ENCODE peak calls at places on chromosomes 3 and 15, in nine cellular contexts. X is body of pancreas, K is fibroblast of pulmonary artery, W is GM20000, Q is breast epithelium, T is fibroblast of villous mesenchyme, G is K562, V is IMR-90, L is foreskin keratinocyte. S is an unnamed sample.

GRCh38 chr15:77419050-77419835 is 661 bp downstream of the PEAK1 start:
- DNase-seq in X (peak), K (peak), W (peak), Q (no peak), T (peak), G (peak), V (peak), L (peak), S (peak)

GRCh38 chr3:46913644-46914043 is 36.1 kb downstream of the PTH1R start:
- DNase-seq in X (peak), K (peak), W (no peak), Q (peak), T (peak), G (no peak), V (peak), L (peak), S (peak)

GRCh38 chr3:45751537-45752242 is 44.6 kb downstream of the SLC6A20 start:
- DNase-seq in X (no peak), K (no peak), W (no peak), Q (no peak), T (no peak), G (no peak), V (peak), L (no peak), S (no peak)

GRCh38 chr3:195705081-195705991 is 15.4 kb upstream of the MUC20 start:
- DNase-seq in X (no peak), K (no peak), W (peak), Q (no peak), T (no peak), G (peak), V (no peak), L (no peak), S (no peak)

GRCh38 chr15:79418693-79419279 is 13.3 kb upstream of the MINAR1 start:
- DNase-seq in X (no peak), K (no peak), W (no peak), Q (no peak), T (no peak), G (no peak), V (no peak), L (no peak), S (no peak)

GRCh38 chr15:31472636-31473383 is 146.2 kb downstream of the KLF13 start:
- DNase-seq in X (no peak), K (peak), W (peak), Q (no peak), T (peak), G (no peak), V (peak), L (peak), S (no peak)

GRCh38 chr3:37745079-37745478 is 116.6 kb upstream of the CTDSPL start:
- DNase-seq in X (no peak), K (no peak), W (no peak), Q (no peak), T (no peak), G (no peak), V (no peak), L (no peak), S (no peak)

GRCh38 chr3:155805204-155805801 is 775 bp downstream of the C3orf33 start:
- DNase-seq in X (peak), K (peak), W (no peak), Q (no peak), T (peak), G (no peak), V (no peak), L (no peak), S (no peak)

GRCh38 chr15:90660195-90660995 is 56.8 kb upstream of the BLM start:
- DNase-seq in X (peak), K (peak), W (peak), Q (peak), T (peak), G (peak), V (peak), L (peak), S (peak)

GRCh38 chr3:179713643-179714090 is 60.8 kb downstream of the USP13 start:
- DNase-seq in X (no peak), K (peak), W (no peak), Q (no peak), T (peak), G (no peak), V (peak), L (no peak), S (no peak)

GRCh38 chr3:94626599-94626998 is 563.7 kb downstream of the NSUN3 start:
- DNase-seq in X (no peak), K (no peak), W (no peak), Q (no peak), T (no peak), G (no peak), V (no peak), L (peak), S (no peak)

GRCh38 chr15:65028338-65028737 is 1.1 kb downstream of the MTFMT start:
- DNase-seq in X (no peak), K (no peak), W (peak), Q (no peak), T (no peak), G (peak), V (no peak), L (no peak), S (no peak)

GRCh38 chr3:85007195-85008094 is 48.7 kb downstream of the CADM2 start:
- DNase-seq in X (no peak), K (peak), W (no peak), Q (no peak), T (no peak), G (no peak), V (no peak), L (no peak), S (no peak)

GRCh38 chr3:57815034-57815433 is 58.9 kb downstream of the SLMAP start:
- DNase-seq in X (no peak), K (no peak), W (no peak), Q (no peak), T (no peak), G (no peak), V (no peak), L (no peak), S (no peak)

GRCh38 chr15:80070840-80071239 is 11.4 kb downstream of the ZFAND6 start:
- DNase-seq in X (no peak), K (peak), W (no peak), Q (no peak), T (peak), G (no peak), V (peak), L (no peak), S (no peak)

GRCh38 chr15:67509918-67510317 is 11.0 kb upstream of the C15orf61 start:
- DNase-seq in X (no peak), K (no peak), W (no peak), Q (no peak), T (no peak), G (no peak), V (no peak), L (no peak), S (no peak)

GRCh38 chr15:78660584-78660983 is 19.6 kb upstream of the CHRNB4 start:
- DNase-seq in X (no peak), K (no peak), W (no peak), Q (no peak), T (no peak), G (no peak), V (no peak), L (no peak), S (no peak)

GRCh38 chr3:160169139-160169830 is 55.9 kb upstream of the C3orf80 start:
- DNase-seq in X (no peak), K (peak), W (no peak), Q (no peak), T (peak), G (no peak), V (peak), L (peak), S (no peak)

GRCh38 chr3:99439892-99440291 is 198.5 kb upstream of the COL8A1 start:
- DNase-seq in X (no peak), K (peak), W (no peak), Q (no peak), T (peak), G (no peak), V (no peak), L (no peak), S (no peak)

GRCh38 chr15:87461621-87462020 is 794.9 kb downstream of the NTRK3 start:
- DNase-seq in X (no peak), K (no peak), W (no peak), Q (no peak), T (peak), G (no peak), V (no peak), L (no peak), S (no peak)
- TF ChIP-seq CTCF in X (no peak), K (no peak), W (no peak), Q (no peak), T (no peak), G (no peak), V (no peak), L (no peak), S (no peak)

GRCh38 chr3:191352014-191352413 is 21.7 kb upstream of the UTS2B start:
- DNase-seq in X (no peak), K (no peak), W (no peak), Q (no peak), T (no peak), G (no peak), V (no peak), L (no peak), S (no peak)

GRCh38 chr3:191355406-191355805 is 25.1 kb upstream of the UTS2B start:
- DNase-seq in X (no peak), K (no peak), W (peak), Q (no peak), T (no peak), G (no peak), V (no peak), L (no peak), S (no peak)

GRCh38 chr3:191348098-191348497 is 17.8 kb upstream of the UTS2B start:
- DNase-seq in X (no peak), K (no peak), W (no peak), Q (no peak), T (no peak), G (no peak), V (no peak), L (no peak), S (no peak)

GRCh38 chr3:191353022-191353777 is 22.9 kb upstream of the UTS2B start:
- DNase-seq in X (no peak), K (no peak), W (no peak), Q (no peak), T (no peak), G (no peak), V (no peak), L (no peak), S (no peak)

DNA sequence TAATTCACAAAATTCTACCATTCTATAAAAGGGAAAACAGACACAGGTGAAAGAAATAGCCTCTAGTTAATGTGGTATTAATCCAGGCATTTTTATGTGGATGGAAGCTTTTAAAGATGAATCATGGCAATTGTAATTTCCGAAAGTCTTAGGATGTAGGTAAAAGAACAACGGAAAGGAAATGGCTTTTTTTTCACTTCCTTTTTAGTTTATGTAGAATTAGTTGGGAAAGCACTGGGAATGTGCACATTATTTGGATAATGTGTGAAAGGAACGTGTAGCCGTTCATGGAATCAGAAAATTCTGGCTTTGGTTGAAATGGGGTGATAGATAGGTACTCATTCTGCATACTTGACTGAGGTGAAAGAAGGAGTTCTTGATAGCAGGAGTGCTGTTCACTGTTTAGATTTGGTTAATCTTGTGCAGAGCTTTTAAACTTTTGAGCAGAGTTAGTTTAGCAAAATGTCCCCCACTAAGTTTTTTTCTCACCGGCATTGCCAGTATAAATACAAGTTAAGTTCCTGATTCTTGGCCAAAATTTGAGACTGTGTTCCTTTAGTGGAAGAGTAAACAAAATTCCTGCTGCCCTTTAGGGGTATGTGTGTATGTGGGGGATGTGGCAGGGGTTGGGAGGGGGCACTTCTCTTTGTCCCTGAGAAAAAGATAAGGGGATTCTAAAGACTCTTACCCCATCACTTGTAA is 20.2 kb upstream of the UTS2B start:
- DNase-seq in X (no peak), K (peak), W (no peak), Q (no peak), T (peak), G (no peak), V (peak), L (no peak), S (no peak)
- TF ChIP-seq CTCF in X (no peak), K (no peak), W (no peak), Q (no peak), T (no peak), G (no peak), V (no peak), L (no peak), S (no peak)

GRCh38 chr3:125602752-125603649 is 7.7 kb upstream of the OSBPL11 start:
- DNase-seq in X (no peak), K (peak), W (no peak), Q (no peak), T (peak), G (no peak), V (peak), L (peak), S (no peak)
- TF ChIP-seq CTCF in X (no peak), K (peak), W (no peak), Q (no peak), T (no peak), G (no peak), V (no peak), L (peak), S (no peak)

DNA sequence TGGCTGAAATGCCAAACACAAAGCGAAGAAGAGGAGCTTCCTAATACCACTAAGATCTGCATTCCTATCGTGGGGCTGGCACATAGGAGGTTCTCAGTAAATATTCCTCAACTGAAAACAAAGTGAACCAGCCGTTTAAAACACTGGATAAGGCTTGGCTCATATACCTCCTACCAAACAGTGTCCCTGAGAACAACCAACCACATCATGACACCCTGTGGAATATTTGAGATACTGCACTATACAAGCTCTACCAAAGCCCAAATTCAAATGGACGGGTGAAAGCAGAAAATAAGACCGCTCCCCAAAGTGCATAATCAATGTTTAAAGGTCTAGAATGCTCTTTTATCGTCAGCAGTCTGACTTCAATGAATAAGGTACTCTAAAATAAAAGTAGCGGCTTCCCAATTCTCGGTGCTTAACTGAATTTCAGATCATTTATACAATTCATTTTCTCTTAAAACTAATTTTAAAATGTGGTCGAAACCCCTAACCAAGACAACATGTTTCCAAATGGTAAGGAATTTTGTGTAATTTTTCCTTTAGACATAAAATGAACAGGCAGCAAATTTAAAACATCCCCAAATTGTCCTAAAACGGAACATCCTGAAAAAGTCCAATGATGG is 425.8 kb downstream of the ERC2 start:
- DNase-seq in X (no peak), K (peak), W (no peak), Q (no peak), T (peak), G (peak), V (peak), L (peak), S (no peak)
- TF ChIP-seq CTCF in X (peak), K (peak), W (no peak), Q (no peak), T (peak), G (no peak), V (peak), L (peak), S (peak)

DNA sequence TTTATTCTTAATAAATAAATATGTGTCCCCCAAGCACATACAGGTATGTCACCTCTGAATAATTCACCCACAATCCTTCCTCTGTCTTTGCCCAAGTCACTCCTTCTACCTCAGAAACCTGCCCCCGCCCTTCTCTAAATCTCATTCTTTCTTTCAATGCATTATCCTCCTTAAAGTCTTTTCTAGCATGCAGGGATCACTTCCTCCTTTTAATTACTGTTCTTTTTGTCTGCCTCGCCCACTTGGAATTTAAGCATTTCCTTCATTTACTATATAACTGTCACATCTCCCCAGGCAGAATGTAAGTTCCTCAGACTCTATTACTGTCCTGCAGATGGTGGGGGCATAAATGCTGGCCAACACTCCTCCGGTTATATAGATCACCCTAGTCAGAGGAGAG is 7.8 kb downstream of the CCDC80 start:
- DNase-seq in X (no peak), K (no peak), W (no peak), Q (no peak), T (no peak), G (no peak), V (no peak), L (no peak), S (no peak)
- TF ChIP-seq CTCF in X (no peak), K (no peak), W (no peak), Q (no peak), T (no peak), G (no peak), V (no peak), L (no peak), S (no peak)

GRCh38 chr3:20809356-20809755 is 623.4 kb upstream of the SGO1 start:
- DNase-seq in X (no peak), K (no peak), W (no peak), Q (no peak), T (no peak), G (no peak), V (no peak), L (peak), S (no peak)
- TF ChIP-seq CTCF in X (no peak), K (no peak), W (no peak), Q (no peak), T (no peak), G (no peak), V (no peak), L (no peak), S (no peak)

GRCh38 chr15:101596633-101597032 is 55.5 kb downstream of the TM2D3 start:
- DNase-seq in X (no peak), K (no peak), W (no peak), Q (no peak), T (no peak), G (no peak), V (no peak), L (no peak), S (no peak)

GRCh38 chr15:101602801-101603200 is 49.4 kb downstream of the TM2D3 start:
- DNase-seq in X (no peak), K (no peak), W (no peak), Q (no peak), T (no peak), G (no peak), V (no peak), L (no peak), S (no peak)

GRCh38 chr15:101600024-101600423 is 52.2 kb downstream of the TM2D3 start:
- DNase-seq in X (no peak), K (no peak), W (no peak), Q (no peak), T (no peak), G (no peak), V (no peak), L (no peak), S (no peak)

GRCh38 chr15:101597360-101597928 is 54.7 kb downstream of the TM2D3 start:
- DNase-seq in X (no peak), K (peak), W (no peak), Q (no peak), T (no peak), G (no peak), V (no peak), L (no peak), S (no peak)
- TF ChIP-seq CTCF in X (no peak), K (no peak), W (no peak), Q (no peak), T (no peak), G (no peak), V (no peak), L (no peak), S (no peak)

DNA sequence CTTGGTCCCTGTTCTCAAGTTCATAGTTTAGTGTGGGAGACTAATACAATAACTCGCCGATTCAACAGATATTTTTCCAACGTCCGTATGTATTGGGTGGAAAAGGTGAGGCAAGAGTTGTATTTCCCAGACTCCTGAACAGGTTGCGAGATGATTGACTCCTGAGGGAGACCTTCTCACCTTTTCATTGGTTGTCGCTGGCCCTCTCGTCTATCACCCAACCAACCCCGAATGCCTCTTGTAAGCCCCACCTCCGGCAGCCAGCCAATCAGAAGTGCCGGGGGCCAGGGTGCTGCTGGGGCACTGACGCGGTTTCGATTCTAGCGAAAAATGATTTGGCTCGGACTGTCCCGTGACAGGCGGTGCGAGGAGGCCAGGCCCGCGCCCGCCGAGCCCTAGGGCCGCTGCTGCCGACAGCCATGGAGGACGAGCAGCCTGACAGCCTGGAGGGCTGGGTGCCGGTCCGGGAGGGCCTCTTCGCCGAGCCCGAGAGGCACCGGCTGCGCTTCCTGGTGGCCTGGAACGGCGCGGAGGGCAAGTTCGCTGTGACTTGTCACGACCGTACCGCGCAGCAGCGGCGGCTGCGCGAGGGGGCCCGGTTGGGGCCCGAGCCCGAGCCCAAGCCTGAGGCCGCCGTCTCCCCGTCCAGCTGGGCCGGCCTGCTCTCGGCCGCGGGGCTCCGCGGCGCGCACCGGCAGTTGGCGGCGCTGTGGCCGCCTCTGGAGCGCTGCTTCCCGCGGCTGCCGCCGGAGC is at the start of gene WHAMM:
- DNase-seq in X (peak), K (peak), W (peak), Q (peak), T (peak), G (peak), V (peak), L (peak), S (peak)
- TF ChIP-seq CTCF in X (peak), K (no peak), W (no peak), Q (no peak), T (no peak), G (no peak), V (peak), L (peak), S (peak)